ENCODE peak calls at places on chromosomes 11 and 22, in four cellular contexts. G is K562, A is HCT116, P is HepG2. F is an unnamed sample.
A peak's percentile ranks its signal among the peaks of the same experiment; 100 is the strongest.

GRCh38 chr11:113574171-113574570 is 99.0 kb upstream of the DRD2 start:
- DNase-seq in G (no peak), A (no peak), P (no peak), F (no peak)

GRCh38 chr22:19603767-19604166 is 79.6 kb upstream of the CLDN5 start:
- DNase-seq in G (no peak), A (no peak), P (peak; percentile 79), F (no peak)

GRCh38 chr11:126701555-126701897 is 299.0 kb downstream of the KIRREL3 start:
- DNase-seq in G (no peak), A (no peak), P (no peak), F (no peak)

GRCh38 chr11:14764899-14765527 is 121.4 kb downstream of the PDE3B start:
- DNase-seq in G (peak; percentile 10), A (no peak), P (no peak), F (no peak)

GRCh38 chr11:12777208-12777874 is 103.1 kb downstream of the TEAD1 start:
- DNase-seq in G (no peak), A (no peak), P (peak; percentile 10), F (no peak)

GRCh38 chr11:47143322-47143721 is 33.4 kb downstream of the ARFGAP2 start:
- DNase-seq in G (no peak), A (no peak), P (no peak), F (no peak)

GRCh38 chr22:42841444-42841843 is 15.6 kb downstream of the ARFGAP3 start:
- DNase-seq in G (no peak), A (no peak), P (no peak), F (no peak)

GRCh38 chr11:113974741-113975470 is at the start of gene HTR3A:
- DNase-seq in G (peak; percentile 58), A (peak; percentile 69), P (peak; percentile 9), F (no peak)

GRCh38 chr22:39110631-39111561 is 13.9 kb downstream of the APOBEC3H start:
- DNase-seq in G (no peak), A (no peak), P (peak; percentile 59), F (no peak)

GRCh38 chr11:5210376-5210885 is 9.9 kb upstream of the OR51V1 start:
- DNase-seq in G (no peak), A (no peak), P (no peak), F (no peak)

GRCh38 chr11:20060180-20060579 is 100.1 kb downstream of the DBX1 start:
- DNase-seq in G (no peak), A (no peak), P (no peak), F (no peak)

GRCh38 chr11:65685981-65686380 is 23.3 kb upstream of the RELA start:
- DNase-seq in G (no peak), A (no peak), P (no peak), F (no peak)

GRCh38 chr22:44448271-44448780 is 49.7 kb downstream of the RTL6 start:
- DNase-seq in G (no peak), A (no peak), P (no peak), F (peak; percentile 24)

GRCh38 chr11:94771390-94771789 is 3.2 kb downstream of the AMOTL1 start:
- DNase-seq in G (no peak), A (no peak), P (no peak), F (no peak)

GRCh38 chr11:7532395-7532794 is 18.6 kb downstream of the PPFIBP2 start:
- DNase-seq in G (no peak), A (no peak), P (no peak), F (no peak)

GRCh38 chr22:35726933-35727332 is 9.3 kb downstream of the APOL5 start:
- DNase-seq in G (no peak), A (no peak), P (no peak), F (no peak)

GRCh38 chr22:40335358-40335757 is 10.9 kb upstream of the ADSL start:
- DNase-seq in G (no peak), A (no peak), P (no peak), F (no peak)

GRCh38 chr11:33064033-33064825 is 24.9 kb downstream of the TCP11L1 start:
- DNase-seq in G (no peak), A (no peak), P (no peak), F (no peak)

DNA sequence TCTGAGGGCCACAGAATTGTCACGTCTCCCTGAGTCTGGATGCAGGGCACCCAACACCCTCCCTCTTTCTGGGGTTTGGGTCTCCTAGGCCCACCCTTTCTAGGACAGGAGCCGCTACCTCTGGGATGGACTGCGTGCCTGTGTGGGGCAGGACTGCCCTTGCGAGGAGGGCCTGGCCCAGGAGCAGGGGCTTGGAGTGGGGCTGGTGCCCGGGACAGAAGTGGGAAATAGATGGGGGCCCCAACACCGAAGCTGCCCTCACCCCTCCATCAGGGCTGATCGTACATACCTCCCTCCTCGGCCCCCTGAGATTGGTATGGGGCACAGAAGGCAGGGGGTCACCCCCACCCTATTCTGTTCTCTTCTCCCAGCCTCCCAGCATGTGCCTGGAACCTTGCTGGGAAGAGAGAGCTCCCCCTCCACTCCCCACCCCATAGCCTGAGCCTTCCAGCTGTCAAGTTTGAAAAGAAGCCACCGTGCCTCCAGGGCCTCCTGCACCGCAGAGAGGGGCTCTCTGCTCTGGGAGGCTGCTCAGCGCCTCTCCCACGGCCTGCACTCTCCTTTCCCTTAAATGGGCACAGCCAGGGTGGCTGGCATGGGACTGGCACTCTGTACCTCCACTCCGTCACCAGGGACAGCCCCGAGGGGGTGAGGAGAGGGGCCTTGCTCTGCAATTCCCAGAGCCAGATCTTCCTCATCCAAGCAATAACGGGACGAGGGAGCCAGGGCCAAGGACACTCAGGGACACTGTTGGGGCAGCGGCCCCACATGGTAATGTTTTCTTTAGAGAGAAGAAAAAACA is 1.8 kb downstream of the LRRC10B start:
- DNase-seq in G (no peak), A (no peak), P (no peak), F (no peak)
- H3K4me3 ChIP-seq in G (no peak overlapping the region), A (no peak overlapping the region), P (no peak overlapping the region), F (no peak overlapping the region)

GRCh38 chr11:102405501-102405900 is 47.1 kb downstream of the TMEM123 start:
- DNase-seq in G (no peak), A (no peak), P (no peak), F (no peak)
- TF ChIP-seq TCF7L2 in G (no peak), A (no peak), P (no peak), F (no peak)

GRCh38 chr11:118914178-118914918 is 11.4 kb downstream of the BCL9L start:
- DNase-seq in G (no peak), A (no peak), P (peak; percentile 53), F (no peak)

GRCh38 chr11:118915396-118915795 is 10.3 kb downstream of the BCL9L start:
- DNase-seq in G (no peak), A (no peak), P (no peak), F (no peak)

GRCh38 chr11:118912742-118913410 is 12.8 kb downstream of the BCL9L start:
- DNase-seq in G (no peak), A (no peak), P (no peak), F (no peak)

GRCh38 chr11:118911880-118912741 is 13.6 kb downstream of the BCL9L start:
- DNase-seq in G (peak; percentile 84), A (peak; percentile 96), P (peak; percentile 83), F (peak; percentile 96)

DNA sequence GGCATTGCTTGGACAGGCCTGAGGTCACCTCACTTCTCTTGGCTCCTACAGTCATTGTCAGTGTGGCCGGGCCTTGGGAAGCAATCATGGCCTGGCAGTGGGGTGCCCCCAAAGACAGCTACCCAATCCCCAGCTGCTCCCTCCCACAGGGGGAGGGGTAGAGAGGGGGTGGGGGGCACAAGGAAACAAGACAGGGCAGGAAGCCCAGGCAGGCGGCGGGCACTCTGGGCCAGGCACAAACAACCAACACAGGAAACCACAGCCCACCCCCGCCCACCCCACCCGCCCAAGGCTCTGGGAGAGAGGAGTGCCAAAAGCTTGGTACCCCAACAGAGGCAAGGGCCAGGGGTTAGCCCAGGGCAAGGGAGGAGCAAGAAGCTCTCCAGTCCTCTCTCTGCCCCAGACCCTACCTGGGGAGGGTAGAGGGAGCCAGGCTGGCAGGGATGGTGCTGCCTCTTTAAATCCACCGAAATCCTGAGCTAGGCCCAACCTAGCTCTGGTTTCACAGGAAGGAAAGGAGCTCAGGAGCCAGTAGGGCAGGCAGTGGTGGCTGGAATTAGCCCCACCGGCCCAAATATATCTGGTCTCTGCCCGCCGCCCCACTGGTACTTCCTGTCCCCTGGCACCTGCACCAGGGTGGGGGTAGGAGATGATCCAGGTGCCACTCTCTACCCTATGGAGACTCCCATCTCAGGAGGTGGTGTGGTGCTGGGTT is 12.2 kb downstream of the BCL9L start:
- DNase-seq in G (no peak), A (no peak), P (no peak), F (no peak)
- H3K4me3 ChIP-seq in G (no peak overlapping the region), A (peak overlapping the region; percentile 58), P (no peak overlapping the region), F (no peak overlapping the region)

DNA sequence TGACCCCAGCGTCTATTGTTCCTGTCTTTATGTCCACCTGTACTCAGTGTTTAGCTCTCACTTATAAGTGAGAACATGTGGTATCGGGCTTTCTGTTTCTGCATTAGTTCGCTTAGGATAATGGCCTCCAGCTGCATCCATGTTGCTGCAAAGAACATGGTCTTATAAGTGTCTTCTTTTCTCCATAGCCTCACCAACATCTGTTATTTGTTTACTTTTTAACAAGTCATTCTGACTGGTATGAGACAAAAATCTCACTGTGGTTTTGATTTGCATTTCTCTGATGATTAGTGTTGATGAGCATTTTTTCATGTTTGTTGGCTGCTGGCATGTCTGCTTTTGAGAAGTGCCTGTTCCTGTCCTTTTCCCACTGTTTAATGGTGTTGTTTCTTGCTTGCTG is 21.7 kb upstream of the SLN start:
- DNase-seq in G (no peak), A (no peak), P (no peak), F (no peak)
- TF ChIP-seq TCF7L2 in G (no peak), A (no peak), P (no peak), F (no peak)

F was measured in Panc1.